ENCODE peak calls at places on chromosomes 5 and 9, in eight cellular contexts. T is activated naive CD4-positive, alpha-beta T cell; L is germinal center; I is activated CD4-positive, CD25-positive, alpha-beta regulatory T cell; Q is SIG-M5; W is endothelial cell; N is stimulated activated CD8-positive, alpha-beta memory T cell treated with anti-CD3 and anti-CD28 coated beads, Interleukin-12 subunit alpha, Interleukin-12 subunit beta, amount 100 ng/mL, for 4 hours; J is T-helper 9 cell. Y is an unnamed sample.

GRCh38 chr5:149849280-149849985 is 95.2 kb downstream of the PDE6A start:
- DNase-seq in N (no peak), T (no peak), I (no peak), Q (no peak), J (no peak), W (no peak), L (no peak), Y (no peak)

GRCh38 chr9:11868795-11869194 is 824.4 kb upstream of the TYRP1 start:
- DNase-seq in N (no peak), W (no peak), Q (no peak), L (no peak), T (no peak), J (no peak), I (no peak), Y (no peak)

GRCh38 chr5:175335691-175336090 is 108.3 kb downstream of the DRD1 start:
- DNase-seq in L (no peak), I (no peak), N (no peak), J (no peak), Q (no peak), T (no peak), W (no peak), Y (no peak)

GRCh38 chr9:117405950-117406705 is 8.7 kb downstream of the ASTN2 start:
- DNase-seq in T (no peak), Q (no peak), W (no peak), J (no peak), N (no peak), I (no peak), L (no peak), Y (no peak)

GRCh38 chr5:94517490-94518108 is 100.8 kb downstream of the KIAA0825 start:
- DNase-seq in W (no peak), J (no peak), N (no peak), T (no peak), L (no peak), I (no peak), Q (no peak), Y (no peak)

GRCh38 chr5:71751422-71751821 is 32.3 kb downstream of the CARTPT start:
- DNase-seq in Q (no peak), I (no peak), W (no peak), L (no peak), N (no peak), J (no peak), T (no peak), Y (no peak)

GRCh38 chr9:105413486-105414068 is 34.3 kb upstream of the FSD1L start:
- DNase-seq in T (no peak), Q (no peak), J (no peak), L (no peak), W (no peak), I (no peak), N (no peak), Y (no peak)

GRCh38 chr5:45189481-45189880 is 380.7 kb downstream of the MRPS30 start:
- DNase-seq in J (no peak), L (no peak), N (no peak), I (no peak), W (no peak), Q (no peak), T (no peak), Y (no peak)